ENCODE peak calls at places on chromosome 15, in nine cellular contexts. N is amygdala, R is A549, T is sigmoid colon, E is H4, V is left ventricle myocardium superior, U is WERI-Rb-1, A is esophagus squamous epithelium, D is EL. F is an unnamed sample.

GRCh38 chr15:40070166-40070557 is 31.2 kb upstream of the SRP14 start:
- DNase-seq in D (no peak), V (no peak), R (no peak), A (no peak), N (no peak), E (no peak), U (peak), T (no peak), F (no peak)

GRCh38 chr15:68429691-68430470 is 2.1 kb downstream of the ITGA11 start:
- DNase-seq in E (no peak), T (no peak), A (no peak), R (no peak), V (no peak), U (no peak), D (no peak), N (no peak), F (no peak)

GRCh38 chr15:86846059-86846458 is 766.4 kb downstream of the AGBL1 start:
- DNase-seq in T (no peak), N (no peak), D (no peak), V (no peak), R (no peak), E (no peak), A (no peak), U (no peak), F (no peak)

GRCh38 chr15:70284438-70285214 is 186.9 kb upstream of the TLE3 start:
- DNase-seq in E (peak), U (no peak), N (no peak), T (no peak), V (peak), A (no peak), R (no peak), D (no peak), F (no peak)

GRCh38 chr15:74307827-74308642 is 59.4 kb downstream of the CYP11A1 start:
- DNase-seq in U (peak), R (peak), E (peak), T (peak), A (no peak), V (peak), N (no peak), D (peak), F (no peak)

GRCh38 chr15:80163897-80164296 is 11.1 kb downstream of the FAH start:
- DNase-seq in R (no peak), V (no peak), A (no peak), D (no peak), N (no peak), E (no peak), U (no peak), T (no peak), F (no peak)

GRCh38 chr15:58330836-58331561 is 100.8 kb upstream of the LIPC start:
- DNase-seq in E (no peak), U (no peak), D (no peak), R (no peak), N (no peak), T (no peak), V (no peak), A (no peak), F (no peak)

GRCh38 chr15:38531509-38531908 is 33.1 kb downstream of the RASGRP1 start:
- DNase-seq in V (no peak), E (peak), D (peak), T (no peak), N (no peak), R (no peak), A (no peak), U (no peak), F (no peak)

GRCh38 chr15:49877871-49878511 is 241.0 kb downstream of the ATP8B4 start:
- DNase-seq in R (no peak), D (no peak), U (no peak), T (peak), E (no peak), A (no peak), V (no peak), N (no peak), F (no peak)

GRCh38 chr15:72197460-72198409 is at the start of gene GRAMD2A:
- DNase-seq in T (no peak), U (peak), V (peak), E (no peak), R (peak), A (no peak), D (peak), N (no peak), F (no peak)

GRCh38 chr15:95503640-95504225 is 826.8 kb upstream of the NR2F2 start:
- DNase-seq in D (no peak), N (no peak), T (no peak), V (no peak), R (no peak), U (no peak), A (no peak), E (no peak), F (no peak)

GRCh38 chr15:51865291-51865690 is 35.8 kb downstream of the TMOD3 start:
- DNase-seq in T (no peak), D (no peak), V (no peak), R (no peak), N (no peak), A (no peak), U (no peak), E (no peak), F (no peak)

GRCh38 chr15:45842151-45842550 is 207.3 kb downstream of the SQOR start:
- DNase-seq in T (no peak), E (no peak), U (no peak), R (no peak), A (no peak), D (no peak), V (no peak), N (no peak), F (no peak)

GRCh38 chr15:66566963-66567531 is 1.2 kb upstream of the LCTL start:
- DNase-seq in A (no peak), E (peak), T (no peak), N (no peak), D (peak), V (peak), R (peak), U (peak), F (peak)

GRCh38 chr15:52506549-52506948 is 22.1 kb downstream of the MYO5A start:
- DNase-seq in T (no peak), A (no peak), R (no peak), N (no peak), U (no peak), D (no peak), V (no peak), E (no peak), F (no peak)

GRCh38 chr15:98896802-98897732 is 110.5 kb downstream of the PGPEP1L start:
- DNase-seq in N (no peak), T (no peak), E (peak), D (peak), A (no peak), V (no peak), R (peak), U (no peak), F (no peak)

GRCh38 chr15:29844290-29844903 is 22.1 kb upstream of the TJP1 start:
- DNase-seq in T (no peak), E (no peak), U (no peak), D (peak), N (no peak), A (no peak), V (no peak), R (no peak), F (no peak)

GRCh38 chr15:34013746-34014145 is 25.3 kb downstream of the AVEN start:
- DNase-seq in V (no peak), T (no peak), U (no peak), R (no peak), D (no peak), A (no peak), E (no peak), N (no peak), F (no peak)

GRCh38 chr15:58401991-58402649 is 29.7 kb upstream of the LIPC start:
- DNase-seq in N (no peak), R (no peak), V (no peak), A (no peak), U (no peak), D (no peak), E (no peak), T (no peak), F (no peak)

GRCh38 chr15:67006089-67007065 is 59.0 kb upstream of the SMAD3 start:
- DNase-seq in A (no peak), N (no peak), R (no peak), V (no peak), U (no peak), T (no peak), D (no peak), E (no peak), F (no peak)

GRCh38 chr15:68650901-68651709 is 72.3 kb downstream of the CORO2B start:
- DNase-seq in V (peak), E (no peak), U (peak), A (no peak), R (peak), N (no peak), T (peak), D (no peak), F (no peak)

GRCh38 chr15:67190813-67191212 is 63.6 kb downstream of the AAGAB start:
- DNase-seq in D (no peak), A (no peak), N (no peak), U (no peak), T (no peak), E (no peak), V (no peak), R (peak), F (no peak)

GRCh38 chr15:74531144-74531811 is 9.7 kb upstream of the ARID3B start:
- DNase-seq in V (no peak), N (no peak), U (no peak), T (no peak), A (no peak), E (peak), D (peak), R (no peak), F (peak)

GRCh38 chr15:63166219-63166618 is 8.9 kb upstream of the RPS27L start:
- DNase-seq in T (no peak), V (no peak), A (no peak), U (no peak), N (no peak), E (no peak), D (peak), R (peak), F (no peak)

GRCh38 chr15:89809093-89809786 is 5.4 kb downstream of the ANPEP start:
- DNase-seq in D (no peak), T (no peak), U (no peak), R (no peak), E (no peak), N (no peak), V (peak), A (no peak), F (no peak)

GRCh38 chr15:55546718-55547117 is 38.7 kb upstream of the DNAAF4 start:
- DNase-seq in U (no peak), D (peak), N (no peak), A (no peak), V (no peak), E (no peak), R (no peak), T (no peak), F (no peak)

GRCh38 chr15:100833432-100834389 is 45.9 kb upstream of the ALDH1A3 start:
- DNase-seq in R (no peak), E (no peak), A (no peak), V (no peak), U (no peak), D (no peak), N (no peak), T (no peak), F (no peak)

GRCh38 chr15:24898715-24899278 is 56.0 kb upstream of the SNRPN start:
- DNase-seq in V (no peak), T (no peak), A (no peak), N (no peak), D (no peak), R (no peak), U (peak), E (no peak), F (peak)

GRCh38 chr15:67107014-67107812 is 41.8 kb downstream of the SMAD3 start:
- DNase-seq in V (peak), T (peak), E (peak), D (peak), R (peak), U (no peak), A (no peak), N (no peak), F (no peak)